ENCODE peak calls at places on chromosomes 1 and 21, in four cellular contexts. R, F, H and T are unnamed samples.

GRCh38 chr21:37338671-37339526 is 27.7 kb upstream of the DYRK1A start:
- DNase-seq in R (peak; percentile 98), H (peak; percentile 84), F (no peak), T (no peak)

GRCh38 chr1:58660105-58660504 is 39.8 kb downstream of the MYSM1 start:
- DNase-seq in H (no peak), R (no peak), F (no peak), T (no peak)

GRCh38 chr1:205680073-205680851 is at the start of gene SLC45A3:
- DNase-seq in R (no peak), F (no peak), H (no peak), T (no peak)

GRCh38 chr1:28302247-28302646 is 26.6 kb upstream of the MED18 start:
- DNase-seq in H (no peak), F (no peak), R (no peak), T (no peak)

GRCh38 chr1:98112631-98113030 is 191.8 kb upstream of the DPYD start:
- DNase-seq in F (no peak), R (no peak), H (no peak), T (no peak)

GRCh38 chr21:42499430-42500106 is 3.5 kb upstream of the RSPH1 start:
- DNase-seq in R (no peak), F (no peak), H (peak; percentile 17), T (no peak)

GRCh38 chr1:208997726-208998312 is 585.7 kb upstream of the CAMK1G start:
- DNase-seq in F (peak; percentile 7), H (no peak), R (peak; percentile 75), T (no peak)

GRCh38 chr1:34690269-34690668 is 64.6 kb upstream of the GJB5 start:
- DNase-seq in F (no peak), H (no peak), R (no peak), T (no peak)

GRCh38 chr1:206116873-206117150 is 376 bp downstream of the AVPR1B start:
- DNase-seq in H (no peak), F (no peak), R (no peak), T (no peak)

GRCh38 chr1:174830019-174830418 is 169.7 kb upstream of the CACYBP start:
- DNase-seq in H (no peak), R (no peak), F (no peak), T (no peak)

GRCh38 chr1:160981584-160982411 is 27.2 kb upstream of the ITLN2 start:
- DNase-seq in F (no peak), R (no peak), H (no peak), T (no peak)

GRCh38 chr1:207240325-207241095 is 81.0 kb upstream of the CD55 start:
- DNase-seq in F (no peak), R (peak; percentile 25), H (no peak), T (no peak)

GRCh38 chr21:32819702-32820101 is 48.1 kb upstream of the PAXBP1 start:
- DNase-seq in F (no peak), R (peak; percentile 98), H (no peak), T (no peak)

GRCh38 chr1:27102707-27103468 is 52.0 kb downstream of the SLC9A1 start:
- DNase-seq in F (peak; percentile 70), R (peak; percentile 57), H (peak; percentile 87), T (peak; percentile 83)

GRCh38 chr1:159779403-159779851 is 1.3 kb upstream of the DUSP23 start:
- DNase-seq in H (peak; percentile 67), R (peak; percentile 76), F (no peak), T (no peak)

GRCh38 chr1:205812271-205812877 is 624 bp downstream of the SLC41A1 start:
- DNase-seq in H (no peak), R (peak; percentile 21), F (no peak), T (peak; percentile 23)

GRCh38 chr1:11730429-11730861 is 5.5 kb upstream of the AGTRAP start:
- DNase-seq in F (peak; percentile 63), H (no peak), R (peak; percentile 17), T (no peak)

GRCh38 chr1:167056529-167057296 is 33.5 kb downstream of the GPA33 start:
- DNase-seq in F (no peak), R (no peak), H (no peak), T (no peak)

GRCh38 chr1:180175291-180175690 is 20.6 kb downstream of the QSOX1 start:
- DNase-seq in F (no peak), H (no peak), R (no peak), T (no peak)

GRCh38 chr1:214326406-214326805 is 45.4 kb downstream of the SMYD2 start:
- DNase-seq in F (peak; percentile 36), H (no peak), R (no peak), T (no peak)

GRCh38 chr21:32475162-32475812 is 62.8 kb downstream of the EVA1C start:
- DNase-seq in H (no peak), F (no peak), R (peak; percentile 87), T (no peak)

GRCh38 chr1:64881281-64881680 is 85.1 kb downstream of the JAK1 start:
- DNase-seq in F (peak; percentile 72), H (no peak), R (peak; percentile 48), T (no peak)

GRCh38 chr1:6025269-6026094 is 20.2 kb upstream of the KCNAB2 start:
- DNase-seq in H (no peak), R (no peak), F (peak; percentile 29), T (no peak)

GRCh38 chr1:30856260-30856790 is 52.2 kb downstream of the SDC3 start:
- DNase-seq in H (no peak), R (peak; percentile 28), F (no peak), T (no peak)

GRCh38 chr1:200659269-200659668 is 10.4 kb downstream of the DDX59 start:
- DNase-seq in R (no peak), F (no peak), H (no peak), T (no peak)

GRCh38 chr21:42707207-42707830 is 53.9 kb downstream of the PDE9A start:
- DNase-seq in H (no peak), F (no peak), R (no peak), T (no peak)

GRCh38 chr1:28374297-28374696 is 4.8 kb downstream of the PHACTR4 start:
- DNase-seq in H (no peak), F (no peak), R (peak; percentile 38), T (no peak)

GRCh38 chr1:227728059-227728891 is 6.8 kb downstream of the JMJD4 start:
- DNase-seq in H (peak; percentile 90), R (peak; percentile 29), F (peak; percentile 77), T (no peak)

GRCh38 chr1:152218762-152219436 is 5.1 kb downstream of the HRNR start:
- DNase-seq in R (no peak), F (no peak), H (no peak), T (no peak)

GRCh38 chr1:157993179-157994080 is at the start of gene KIRREL1:
- DNase-seq in R (peak; percentile 71), F (no peak), H (peak; percentile 62), T (no peak)

GRCh38 chr21:45416619-45417018 is 11.7 kb downstream of the COL18A1 start:
- DNase-seq in F (no peak), H (no peak), R (no peak), T (no peak)

GRCh38 chr1:89871768-89872473 is 51.1 kb downstream of the LRRC8D start:
- DNase-seq in H (no peak), R (no peak), F (no peak), T (no peak)

GRCh38 chr1:216665381-216665780 is 57.8 kb downstream of the ESRRG start:
- DNase-seq in R (no peak), F (no peak), H (no peak), T (no peak)

DNA sequence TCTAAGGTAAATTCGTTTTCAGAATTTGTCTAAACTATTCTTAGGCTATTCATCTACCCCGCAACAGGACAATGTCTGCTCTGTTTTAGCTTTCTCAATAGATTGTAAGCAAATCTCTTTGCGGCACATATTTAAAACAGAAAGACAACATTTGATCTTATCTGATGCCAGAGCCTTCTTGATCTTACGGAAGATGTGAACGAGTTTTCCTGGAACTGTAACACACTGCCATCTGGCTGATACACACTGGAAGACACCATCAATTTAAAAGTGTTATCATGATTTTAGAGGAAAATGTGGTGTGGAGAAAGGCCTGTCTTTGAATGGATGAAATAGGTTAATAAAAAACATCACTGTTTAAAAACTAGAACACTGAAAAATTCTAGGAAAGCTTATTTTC is 36.1 kb downstream of the COA6 start:
- DNase-seq in H (no peak), R (no peak), F (no peak), T (no peak)
- TF ChIP-seq CTCF in H (peak; percentile 25), R (no peak), F (no peak), T (no peak)

GRCh38 chr1:156019946-156020292 is 832 bp downstream of the SSR2 start:
- DNase-seq in R (no peak), H (no peak), F (no peak), T (no peak)

GRCh38 chr1:156021087-156021416 is 301 bp upstream of the SSR2 start:
- DNase-seq in H (no peak), F (no peak), R (no peak), T (no peak)

GRCh38 chr1:156021954-156022353 is 1.2 kb upstream of the SSR2 start:
- DNase-seq in R (no peak), F (no peak), H (no peak), T (no peak)

GRCh38 chr1:156025873-156026272 is 5.1 kb upstream of the SSR2 start:
- DNase-seq in H (peak; percentile 72), R (peak; percentile 30), F (peak; percentile 57), T (no peak)

DNA sequence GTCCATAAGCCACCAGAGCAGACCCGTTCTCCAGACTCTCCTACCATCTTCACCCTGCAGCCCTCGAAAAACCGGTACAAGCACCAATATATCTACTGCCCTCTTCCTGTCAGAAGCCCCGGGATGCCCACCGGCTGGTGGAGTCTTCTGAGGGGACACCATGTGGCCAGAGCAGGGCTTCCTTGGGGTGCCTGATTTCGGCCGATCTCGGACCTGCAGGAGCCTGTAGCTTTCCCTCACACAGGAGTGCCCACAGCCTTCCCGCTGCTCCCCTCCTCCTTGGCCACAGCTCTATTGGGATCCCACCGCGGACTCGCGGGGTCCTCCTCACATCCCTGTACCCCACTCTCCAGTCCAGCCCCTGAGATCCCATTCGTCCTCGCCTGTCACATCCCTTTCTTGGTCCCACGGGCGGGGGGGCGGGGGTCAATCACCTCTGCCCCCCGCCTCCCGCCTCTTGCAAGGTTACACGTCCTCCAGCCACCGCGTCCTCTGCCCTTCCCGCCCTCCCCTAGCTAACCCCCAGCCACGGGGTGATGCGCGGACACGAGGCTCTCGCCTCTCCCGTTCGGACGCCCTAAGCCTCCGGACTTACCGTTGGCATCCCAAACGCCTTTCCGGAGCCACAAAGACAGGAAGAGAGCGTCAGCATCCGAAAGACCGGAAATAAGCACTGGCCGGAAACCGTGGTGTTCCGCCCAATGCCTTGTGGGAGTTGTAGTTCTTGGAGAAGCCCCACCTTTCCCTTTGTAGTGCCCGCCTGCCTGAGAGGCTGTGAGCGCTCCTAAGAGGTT is at the start of gene SSR2:
- DNase-seq in R (peak; percentile 92), H (peak; percentile 92), F (peak; percentile 94), T (peak; percentile 71)
- TF ChIP-seq CTCF in R (no peak), H (no peak), F (no peak), T (no peak)

GRCh38 chr1:38138498-38139233 is 92.1 kb upstream of the POU3F1 start:
- DNase-seq in R (peak; percentile 97), F (no peak), H (peak; percentile 83), T (no peak)
- TF ChIP-seq CTCF in R (peak; percentile 68), F (no peak), H (no peak), T (no peak)

GRCh38 chr1:211741116-211741515 is 65.7 kb upstream of the NEK2 start:
- DNase-seq in R (no peak), F (no peak), H (no peak), T (no peak)
- TF ChIP-seq CTCF in R (no peak), F (no peak), H (no peak), T (no peak)